ENCODE peak calls at places on chromosome 10, in eight cellular contexts. K is HFFc6, H is endothelial cell of umbilical vein, Z is upper lobe of right lung, V is A549, R is heart right ventricle, Y is GM06990, Q is esophagus squamous epithelium. F is an unnamed sample.

GRCh38 chr10:60335708-60336107 is 54.0 kb downstream of the ANK3 start:
- DNase-seq in K (peak), H (peak), Z (no peak), V (no peak), R (no peak), Y (no peak), Q (no peak), F (no peak)

GRCh38 chr10:57338823-57339558 is 928.7 kb downstream of the IPMK start:
- DNase-seq in K (peak), H (peak), Z (no peak), V (peak), R (no peak), Y (no peak), Q (no peak), F (no peak)

GRCh38 chr10:120012133-120012405 is 119.5 kb downstream of the SEC23IP start:
- DNase-seq in K (no peak), H (no peak), Z (no peak), V (no peak), R (no peak), Y (no peak), Q (no peak), F (no peak)

GRCh38 chr10:113340255-113340654 is 212.6 kb upstream of the HABP2 start:
- DNase-seq in K (no peak), H (no peak), Z (no peak), V (no peak), R (no peak), Y (no peak), Q (no peak), F (no peak)

GRCh38 chr10:60801538-60801937 is 23.3 kb downstream of the CDK1 start:
- DNase-seq in K (no peak), H (peak), Z (no peak), V (no peak), R (no peak), Y (no peak), Q (no peak), F (no peak)

GRCh38 chr10:93746844-93747284 is 10.9 kb upstream of the LGI1 start:
- DNase-seq in K (peak), H (peak), Z (no peak), V (peak), R (no peak), Y (no peak), Q (no peak), F (peak)

GRCh38 chr10:32445036-32445435 is 904 bp upstream of the CCDC7 start:
- DNase-seq in K (no peak), H (no peak), Z (no peak), V (peak), R (no peak), Y (no peak), Q (no peak), F (no peak)

GRCh38 chr10:26022831-26023230 is 88.8 kb downstream of the MYO3A start:
- DNase-seq in K (no peak), H (no peak), Z (no peak), V (no peak), R (no peak), Y (no peak), Q (no peak), F (no peak)

GRCh38 chr10:71902351-71902750 is 51.3 kb upstream of the PSAP start:
- DNase-seq in K (no peak), H (no peak), Z (no peak), V (no peak), R (no peak), Y (no peak), Q (no peak), F (no peak)

GRCh38 chr10:8182841-8183240 is 128.4 kb downstream of the GATA3 start:
- DNase-seq in K (no peak), H (no peak), Z (no peak), V (no peak), R (no peak), Y (peak), Q (no peak), F (no peak)

DNA sequence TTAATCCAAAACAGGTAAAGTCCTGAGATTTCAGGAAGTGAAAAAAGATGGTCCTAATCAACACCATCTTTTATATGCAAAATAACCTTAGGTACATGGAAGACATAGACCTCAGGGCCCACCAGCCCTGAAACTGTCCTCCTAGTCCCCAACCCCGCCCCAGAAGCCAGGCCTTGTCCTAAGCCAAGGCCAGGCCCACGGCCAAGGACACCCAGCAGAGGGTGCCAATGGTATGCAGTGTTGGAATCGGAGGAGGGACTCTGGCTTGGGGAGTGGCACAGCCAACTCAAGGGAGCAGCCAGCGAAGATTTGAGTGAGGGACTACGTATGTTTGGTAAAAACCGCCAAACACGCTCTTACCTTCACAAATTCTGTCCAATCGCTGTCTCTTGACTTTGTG is 96.7 kb downstream of the ZRANB1 start:
- DNase-seq in K (peak), H (no peak), Z (peak), V (peak), R (peak), Y (no peak), Q (no peak), F (no peak)
- TF ChIP-seq CTCF in K (peak), H (no peak), Z (peak), V (no peak), R (no peak), Y (peak), Q (no peak), F (no peak)

DNA sequence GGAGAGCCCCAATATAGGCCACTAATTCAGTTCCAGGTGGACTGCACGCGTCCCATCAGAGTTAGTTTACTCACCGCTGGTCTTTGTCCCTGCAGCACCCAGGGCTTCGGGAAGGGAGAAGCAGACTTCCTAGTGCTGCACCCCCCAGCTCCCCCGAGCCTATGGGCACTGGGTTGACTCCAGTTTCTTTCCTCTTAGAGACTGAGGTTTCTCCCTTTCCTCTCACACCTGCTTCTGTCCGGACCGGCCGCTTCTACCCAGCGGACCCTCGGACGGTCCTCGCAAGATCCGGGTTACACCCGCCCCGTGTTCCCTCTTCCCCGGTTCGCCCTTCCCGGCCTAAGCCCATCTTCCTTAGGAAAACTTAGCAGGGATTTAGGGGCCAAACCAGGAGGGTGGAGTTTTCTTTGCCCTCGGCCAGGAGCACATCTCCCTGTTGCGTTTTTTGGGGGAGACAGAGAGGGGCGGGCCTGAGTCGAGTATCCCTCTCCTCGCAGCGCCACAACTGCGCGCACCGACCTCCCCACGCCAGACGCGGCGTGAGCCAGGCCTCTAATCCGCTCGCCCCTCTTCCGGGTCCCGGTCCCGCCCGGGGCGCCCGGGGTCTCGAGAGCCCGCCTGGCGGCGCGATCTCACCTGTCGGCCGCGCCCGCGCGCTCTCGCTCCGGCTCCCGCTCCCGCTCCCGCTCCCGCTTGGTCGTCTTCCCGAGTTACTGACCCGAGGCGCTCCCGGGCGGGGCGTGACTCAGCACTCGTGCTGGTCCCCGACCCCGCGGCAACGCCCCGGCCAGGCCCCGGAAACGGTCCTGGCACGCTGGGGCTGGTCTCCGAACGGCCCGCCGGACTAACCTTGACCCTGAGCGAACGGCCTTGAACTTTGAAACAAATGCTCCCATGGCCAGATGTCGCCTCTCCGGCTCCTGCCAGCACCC is at the start of gene AIFM2:
- DNase-seq in K (peak), H (peak), Z (peak), V (peak), R (peak), Y (peak), Q (no peak), F (peak)
- TF ChIP-seq CTCF in K (peak), H (no peak), Z (peak), V (no peak), R (no peak), Y (no peak), Q (no peak), F (peak)

DNA sequence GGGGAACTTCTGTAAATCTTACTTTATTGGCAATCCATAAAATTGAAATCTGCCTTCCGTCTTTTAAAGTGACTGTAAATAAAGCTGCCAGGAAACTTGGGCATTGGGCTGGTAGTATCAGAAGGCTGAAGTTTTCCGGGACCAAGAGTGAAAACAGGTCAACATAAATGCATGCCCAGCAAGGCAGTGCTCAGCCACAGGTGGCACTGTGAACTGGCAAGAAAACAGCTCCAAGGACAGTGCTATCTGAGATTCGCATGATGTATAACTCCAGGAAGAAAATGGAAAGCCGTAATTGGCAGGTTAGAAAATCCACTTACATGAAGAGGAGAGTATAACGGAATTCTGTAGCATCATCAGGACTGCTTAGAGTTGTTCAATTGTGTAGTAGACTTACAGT is 1.9 kb upstream of the INSYN2A start:
- DNase-seq in K (no peak), H (no peak), Z (no peak), V (no peak), R (no peak), Y (no peak), Q (no peak), F (no peak)
- TF ChIP-seq CTCF in K (peak), H (no peak), Z (no peak), V (peak), R (no peak), Y (no peak), Q (no peak), F (no peak)

DNA sequence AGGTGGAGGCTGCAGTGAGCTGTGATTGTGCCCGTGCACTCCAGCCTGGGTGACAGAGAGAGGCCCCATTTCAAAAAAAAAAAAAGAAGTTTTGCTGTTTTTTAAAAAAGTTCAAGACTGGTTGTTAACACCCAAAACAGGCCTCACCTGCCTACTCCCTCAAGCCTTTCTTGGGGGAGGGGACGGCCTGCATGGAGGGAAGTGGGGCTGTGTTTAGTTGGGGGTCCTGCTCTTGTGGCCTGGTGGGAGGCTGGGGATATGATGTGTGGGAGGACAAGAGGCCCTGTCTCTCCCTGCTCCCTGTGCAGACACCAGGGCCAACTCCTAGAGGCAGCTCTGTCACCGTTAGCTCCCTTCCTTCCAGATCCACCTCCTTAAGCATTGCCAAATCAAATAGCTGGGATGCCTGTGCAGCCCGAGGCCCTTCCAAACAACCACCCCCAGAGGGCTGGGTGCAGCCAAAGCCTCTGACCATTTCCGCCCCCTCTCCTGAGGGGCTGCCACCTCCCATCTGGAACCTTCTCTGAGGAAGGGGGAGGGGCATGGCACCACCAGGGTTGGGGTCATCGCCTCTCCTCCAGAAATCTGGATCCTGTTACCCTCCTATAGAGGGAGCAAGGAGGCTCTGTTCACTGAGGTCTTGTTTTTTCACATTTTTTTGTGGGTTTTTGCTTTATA is 32.9 kb upstream of the ANKRD2 start:
- DNase-seq in K (peak), H (no peak), Z (no peak), V (no peak), R (peak), Y (no peak), Q (no peak), F (no peak)
- TF ChIP-seq CTCF in K (peak), H (no peak), Z (peak), V (no peak), R (no peak), Y (no peak), Q (no peak), F (peak)

F was measured in progenitor cell of endocrine pancreas.